ENCODE peak calls at places on chromosome 15, in ten cellular contexts. One of them, this sample, is unnamed.

GRCh38 chr15:25183581-25184330 is 229.0 kb downstream of the SNRPN start:
- DNase-seq in ACHN: no peak
- DNase-seq in HS-5: no peak
- DNase-seq in left cardiac atrium: peak; percentile 7
- DNase-seq in activated naive CD8-positive, alpha-beta T cell treated with anti-CD3 and anti-CD28 coated beads for 36 hours: no peak
- DNase-seq in GOT3: no peak
- DNase-seq in stimulated activated CD4-positive, alpha-beta T cell treated with anti-CD3 and anti-CD28 coated beads, Interleukin-2, amount 100 ng/mL, for 24 hours: no peak
- DNase-seq in CD8-positive, alpha-beta memory T cell: peak; percentile 33
- DNase-seq in NCI-H1105 treated with DMSO at 0.1 percent for 48 hours: no peak
- DNase-seq in activated naive CD4-positive, alpha-beta T cell: no peak
- DNase-seq in this sample: no peak

GRCh38 chr15:76398301-76398700 is 61.7 kb downstream of the ISL2 start:
- DNase-seq in HS-5: no peak
- DNase-seq in left cardiac atrium: no peak
- DNase-seq in activated naive CD4-positive, alpha-beta T cell: no peak
- DNase-seq in NCI-H1105 treated with DMSO at 0.1 percent for 48 hours: peak; percentile 74
- DNase-seq in activated naive CD8-positive, alpha-beta T cell treated with anti-CD3 and anti-CD28 coated beads for 36 hours: no peak
- DNase-seq in ACHN: no peak
- DNase-seq in GOT3: no peak
- DNase-seq in stimulated activated CD4-positive, alpha-beta T cell treated with anti-CD3 and anti-CD28 coated beads, Interleukin-2, amount 100 ng/mL, for 24 hours: no peak
- DNase-seq in CD8-positive, alpha-beta memory T cell: no peak
- DNase-seq in this sample: peak; percentile 73

GRCh38 chr15:41810651-41811431 is 17.1 kb upstream of the JMJD7 start:
- DNase-seq in NCI-H1105 treated with DMSO at 0.1 percent for 48 hours: no peak
- DNase-seq in activated naive CD4-positive, alpha-beta T cell: no peak
- DNase-seq in activated naive CD8-positive, alpha-beta T cell treated with anti-CD3 and anti-CD28 coated beads for 36 hours: no peak
- DNase-seq in ACHN: no peak
- DNase-seq in CD8-positive, alpha-beta memory T cell: no peak
- DNase-seq in left cardiac atrium: no peak
- DNase-seq in GOT3: no peak
- DNase-seq in HS-5: no peak
- DNase-seq in stimulated activated CD4-positive, alpha-beta T cell treated with anti-CD3 and anti-CD28 coated beads, Interleukin-2, amount 100 ng/mL, for 24 hours: no peak
- DNase-seq in this sample: no peak

GRCh38 chr15:66706840-66707239 is 4.8 kb downstream of the SMAD6 start:
- DNase-seq in stimulated activated CD4-positive, alpha-beta T cell treated with anti-CD3 and anti-CD28 coated beads, Interleukin-2, amount 100 ng/mL, for 24 hours: no peak
- DNase-seq in activated naive CD8-positive, alpha-beta T cell treated with anti-CD3 and anti-CD28 coated beads for 36 hours: no peak
- DNase-seq in NCI-H1105 treated with DMSO at 0.1 percent for 48 hours: no peak
- DNase-seq in left cardiac atrium: no peak
- DNase-seq in activated naive CD4-positive, alpha-beta T cell: no peak
- DNase-seq in CD8-positive, alpha-beta memory T cell: no peak
- DNase-seq in GOT3: no peak
- DNase-seq in ACHN: no peak
- DNase-seq in HS-5: no peak
- DNase-seq in this sample: peak; percentile 46

GRCh38 chr15:90087454-90088154 is 14.7 kb downstream of the IDH2 start:
- DNase-seq in left cardiac atrium: no peak
- DNase-seq in stimulated activated CD4-positive, alpha-beta T cell treated with anti-CD3 and anti-CD28 coated beads, Interleukin-2, amount 100 ng/mL, for 24 hours: peak; percentile 43
- DNase-seq in CD8-positive, alpha-beta memory T cell: no peak
- DNase-seq in GOT3: no peak
- DNase-seq in NCI-H1105 treated with DMSO at 0.1 percent for 48 hours: no peak
- DNase-seq in activated naive CD4-positive, alpha-beta T cell: no peak
- DNase-seq in activated naive CD8-positive, alpha-beta T cell treated with anti-CD3 and anti-CD28 coated beads for 36 hours: peak; percentile 42
- DNase-seq in ACHN: peak; percentile 53
- DNase-seq in HS-5: no peak
- DNase-seq in this sample: peak; percentile 20

GRCh38 chr15:40357723-40358491 is at the start of gene DISP2:
- DNase-seq in GOT3: peak; percentile 75
- DNase-seq in ACHN: peak; percentile 81
- DNase-seq in NCI-H1105 treated with DMSO at 0.1 percent for 48 hours: peak; percentile 67
- DNase-seq in left cardiac atrium: peak; percentile 88
- DNase-seq in HS-5: no peak
- DNase-seq in CD8-positive, alpha-beta memory T cell: peak; percentile 92
- DNase-seq in stimulated activated CD4-positive, alpha-beta T cell treated with anti-CD3 and anti-CD28 coated beads, Interleukin-2, amount 100 ng/mL, for 24 hours: peak; percentile 92
- DNase-seq in activated naive CD8-positive, alpha-beta T cell treated with anti-CD3 and anti-CD28 coated beads for 36 hours: peak; percentile 93
- DNase-seq in activated naive CD4-positive, alpha-beta T cell: peak; percentile 84
- DNase-seq in this sample: peak; percentile 95

GRCh38 chr15:61746589-61746988 is 313.7 kb downstream of the VPS13C start:
- DNase-seq in activated naive CD4-positive, alpha-beta T cell: no peak
- DNase-seq in ACHN: no peak
- DNase-seq in left cardiac atrium: no peak
- DNase-seq in HS-5: no peak
- DNase-seq in stimulated activated CD4-positive, alpha-beta T cell treated with anti-CD3 and anti-CD28 coated beads, Interleukin-2, amount 100 ng/mL, for 24 hours: no peak
- DNase-seq in GOT3: no peak
- DNase-seq in CD8-positive, alpha-beta memory T cell: no peak
- DNase-seq in NCI-H1105 treated with DMSO at 0.1 percent for 48 hours: no peak
- DNase-seq in activated naive CD8-positive, alpha-beta T cell treated with anti-CD3 and anti-CD28 coated beads for 36 hours: no peak
- DNase-seq in this sample: no peak

GRCh38 chr15:78061963-78062427 is 15.5 kb downstream of the TBC1D2B start:
- DNase-seq in ACHN: peak; percentile 41
- DNase-seq in activated naive CD8-positive, alpha-beta T cell treated with anti-CD3 and anti-CD28 coated beads for 36 hours: peak; percentile 47
- DNase-seq in GOT3: no peak
- DNase-seq in activated naive CD4-positive, alpha-beta T cell: no peak
- DNase-seq in NCI-H1105 treated with DMSO at 0.1 percent for 48 hours: peak; percentile 30
- DNase-seq in CD8-positive, alpha-beta memory T cell: peak; percentile 58
- DNase-seq in left cardiac atrium: no peak
- DNase-seq in stimulated activated CD4-positive, alpha-beta T cell treated with anti-CD3 and anti-CD28 coated beads, Interleukin-2, amount 100 ng/mL, for 24 hours: no peak
- DNase-seq in HS-5: no peak
- DNase-seq in this sample: peak; percentile 52

GRCh38 chr15:40308844-40309189 is 1.1 kb upstream of the PLCB2 start:
- DNase-seq in GOT3: no peak
- DNase-seq in activated naive CD4-positive, alpha-beta T cell: no peak
- DNase-seq in ACHN: no peak
- DNase-seq in activated naive CD8-positive, alpha-beta T cell treated with anti-CD3 and anti-CD28 coated beads for 36 hours: peak; percentile 29
- DNase-seq in left cardiac atrium: peak; percentile 41
- DNase-seq in NCI-H1105 treated with DMSO at 0.1 percent for 48 hours: no peak
- DNase-seq in HS-5: no peak
- DNase-seq in stimulated activated CD4-positive, alpha-beta T cell treated with anti-CD3 and anti-CD28 coated beads, Interleukin-2, amount 100 ng/mL, for 24 hours: peak; percentile 39
- DNase-seq in CD8-positive, alpha-beta memory T cell: no peak
- DNase-seq in this sample: no peak

GRCh38 chr15:76904461-76905012 is 603 bp downstream of the SCAPER start:
- DNase-seq in stimulated activated CD4-positive, alpha-beta T cell treated with anti-CD3 and anti-CD28 coated beads, Interleukin-2, amount 100 ng/mL, for 24 hours: no peak
- DNase-seq in GOT3: no peak
- DNase-seq in activated naive CD8-positive, alpha-beta T cell treated with anti-CD3 and anti-CD28 coated beads for 36 hours: peak; percentile 32
- DNase-seq in CD8-positive, alpha-beta memory T cell: no peak
- DNase-seq in left cardiac atrium: no peak
- DNase-seq in ACHN: peak; percentile 27
- DNase-seq in activated naive CD4-positive, alpha-beta T cell: peak; percentile 39
- DNase-seq in NCI-H1105 treated with DMSO at 0.1 percent for 48 hours: peak; percentile 45
- DNase-seq in HS-5: peak; percentile 3
- DNase-seq in this sample: peak; percentile 74

GRCh38 chr15:85964471-85964870 is 115.2 kb upstream of the AGBL1 start:
- DNase-seq in stimulated activated CD4-positive, alpha-beta T cell treated with anti-CD3 and anti-CD28 coated beads, Interleukin-2, amount 100 ng/mL, for 24 hours: no peak
- DNase-seq in ACHN: no peak
- DNase-seq in left cardiac atrium: no peak
- DNase-seq in CD8-positive, alpha-beta memory T cell: no peak
- DNase-seq in GOT3: no peak
- DNase-seq in activated naive CD4-positive, alpha-beta T cell: no peak
- DNase-seq in HS-5: no peak
- DNase-seq in activated naive CD8-positive, alpha-beta T cell treated with anti-CD3 and anti-CD28 coated beads for 36 hours: no peak
- DNase-seq in NCI-H1105 treated with DMSO at 0.1 percent for 48 hours: no peak
- DNase-seq in this sample: no peak

GRCh38 chr15:90075420-90076289 is 26.6 kb downstream of the IDH2 start:
- DNase-seq in CD8-positive, alpha-beta memory T cell: no peak
- DNase-seq in GOT3: no peak
- DNase-seq in HS-5: no peak
- DNase-seq in left cardiac atrium: no peak
- DNase-seq in activated naive CD8-positive, alpha-beta T cell treated with anti-CD3 and anti-CD28 coated beads for 36 hours: no peak
- DNase-seq in NCI-H1105 treated with DMSO at 0.1 percent for 48 hours: no peak
- DNase-seq in stimulated activated CD4-positive, alpha-beta T cell treated with anti-CD3 and anti-CD28 coated beads, Interleukin-2, amount 100 ng/mL, for 24 hours: peak; percentile 45
- DNase-seq in activated naive CD4-positive, alpha-beta T cell: no peak
- DNase-seq in ACHN: no peak
- DNase-seq in this sample: no peak

GRCh38 chr15:48925714-48926223 is 38.0 kb downstream of the SHC4 start:
- DNase-seq in NCI-H1105 treated with DMSO at 0.1 percent for 48 hours: no peak
- DNase-seq in HS-5: peak; percentile 89
- DNase-seq in activated naive CD8-positive, alpha-beta T cell treated with anti-CD3 and anti-CD28 coated beads for 36 hours: no peak
- DNase-seq in ACHN: peak; percentile 75
- DNase-seq in activated naive CD4-positive, alpha-beta T cell: no peak
- DNase-seq in GOT3: no peak
- DNase-seq in stimulated activated CD4-positive, alpha-beta T cell treated with anti-CD3 and anti-CD28 coated beads, Interleukin-2, amount 100 ng/mL, for 24 hours: no peak
- DNase-seq in left cardiac atrium: no peak
- DNase-seq in CD8-positive, alpha-beta memory T cell: no peak
- DNase-seq in this sample: peak; percentile 78

GRCh38 chr15:85380860-85381535 is 595 bp downstream of the AKAP13 start:
- DNase-seq in HS-5: no peak
- DNase-seq in GOT3: peak; percentile 11
- DNase-seq in left cardiac atrium: peak; percentile 58
- DNase-seq in NCI-H1105 treated with DMSO at 0.1 percent for 48 hours: no peak
- DNase-seq in stimulated activated CD4-positive, alpha-beta T cell treated with anti-CD3 and anti-CD28 coated beads, Interleukin-2, amount 100 ng/mL, for 24 hours: peak; percentile 66
- DNase-seq in activated naive CD4-positive, alpha-beta T cell: no peak
- DNase-seq in activated naive CD8-positive, alpha-beta T cell treated with anti-CD3 and anti-CD28 coated beads for 36 hours: peak; percentile 69
- DNase-seq in CD8-positive, alpha-beta memory T cell: peak; percentile 74
- DNase-seq in ACHN: peak; percentile 36
- DNase-seq in this sample: peak; percentile 77

GRCh38 chr15:40054746-40055575 is 16.0 kb upstream of the SRP14 start:
- DNase-seq in CD8-positive, alpha-beta memory T cell: peak; percentile 64
- DNase-seq in stimulated activated CD4-positive, alpha-beta T cell treated with anti-CD3 and anti-CD28 coated beads, Interleukin-2, amount 100 ng/mL, for 24 hours: no peak
- DNase-seq in activated naive CD8-positive, alpha-beta T cell treated with anti-CD3 and anti-CD28 coated beads for 36 hours: peak; percentile 50
- DNase-seq in NCI-H1105 treated with DMSO at 0.1 percent for 48 hours: peak; percentile 43
- DNase-seq in left cardiac atrium: no peak
- DNase-seq in GOT3: no peak
- DNase-seq in ACHN: peak; percentile 72
- DNase-seq in activated naive CD4-positive, alpha-beta T cell: no peak
- DNase-seq in HS-5: peak; percentile 16
- DNase-seq in this sample: peak; percentile 78

GRCh38 chr15:93974804-93975481 is 256.4 kb upstream of the MCTP2 start:
- DNase-seq in GOT3: no peak
- DNase-seq in CD8-positive, alpha-beta memory T cell: no peak
- DNase-seq in NCI-H1105 treated with DMSO at 0.1 percent for 48 hours: peak; percentile 19
- DNase-seq in ACHN: peak; percentile 14
- DNase-seq in HS-5: no peak
- DNase-seq in activated naive CD4-positive, alpha-beta T cell: no peak
- DNase-seq in activated naive CD8-positive, alpha-beta T cell treated with anti-CD3 and anti-CD28 coated beads for 36 hours: no peak
- DNase-seq in left cardiac atrium: no peak
- DNase-seq in stimulated activated CD4-positive, alpha-beta T cell treated with anti-CD3 and anti-CD28 coated beads, Interleukin-2, amount 100 ng/mL, for 24 hours: no peak
- DNase-seq in this sample: peak; percentile 57

GRCh38 chr15:32838338-32838737 is 120.5 kb downstream of the GREM1 start:
- DNase-seq in NCI-H1105 treated with DMSO at 0.1 percent for 48 hours: no peak
- DNase-seq in stimulated activated CD4-positive, alpha-beta T cell treated with anti-CD3 and anti-CD28 coated beads, Interleukin-2, amount 100 ng/mL, for 24 hours: no peak
- DNase-seq in ACHN: no peak
- DNase-seq in HS-5: no peak
- DNase-seq in activated naive CD8-positive, alpha-beta T cell treated with anti-CD3 and anti-CD28 coated beads for 36 hours: no peak
- DNase-seq in CD8-positive, alpha-beta memory T cell: no peak
- DNase-seq in activated naive CD4-positive, alpha-beta T cell: no peak
- DNase-seq in GOT3: no peak
- DNase-seq in left cardiac atrium: no peak
- DNase-seq in this sample: peak; percentile 94

GRCh38 chr15:94576889-94577533 is 345.6 kb downstream of the MCTP2 start:
- DNase-seq in HS-5: no peak
- DNase-seq in activated naive CD8-positive, alpha-beta T cell treated with anti-CD3 and anti-CD28 coated beads for 36 hours: peak; percentile 14
- DNase-seq in GOT3: no peak
- DNase-seq in left cardiac atrium: peak; percentile 24
- DNase-seq in stimulated activated CD4-positive, alpha-beta T cell treated with anti-CD3 and anti-CD28 coated beads, Interleukin-2, amount 100 ng/mL, for 24 hours: peak; percentile 56
- DNase-seq in NCI-H1105 treated with DMSO at 0.1 percent for 48 hours: peak; percentile 11
- DNase-seq in activated naive CD4-positive, alpha-beta T cell: no peak
- DNase-seq in ACHN: peak; percentile 6
- DNase-seq in CD8-positive, alpha-beta memory T cell: no peak
- DNase-seq in this sample: peak; percentile 33

GRCh38 chr15:57703387-57703786 is 3.1 kb upstream of the POLR2M start:
- DNase-seq in activated naive CD4-positive, alpha-beta T cell: no peak
- DNase-seq in activated naive CD8-positive, alpha-beta T cell treated with anti-CD3 and anti-CD28 coated beads for 36 hours: no peak
- DNase-seq in NCI-H1105 treated with DMSO at 0.1 percent for 48 hours: no peak
- DNase-seq in left cardiac atrium: no peak
- DNase-seq in GOT3: no peak
- DNase-seq in ACHN: no peak
- DNase-seq in HS-5: no peak
- DNase-seq in stimulated activated CD4-positive, alpha-beta T cell treated with anti-CD3 and anti-CD28 coated beads, Interleukin-2, amount 100 ng/mL, for 24 hours: no peak
- DNase-seq in CD8-positive, alpha-beta memory T cell: peak; percentile 58
- DNase-seq in this sample: no peak

GRCh38 chr15:59817834-59818233 is 128.7 kb upstream of the BNIP2 start:
- DNase-seq in ACHN: no peak
- DNase-seq in CD8-positive, alpha-beta memory T cell: no peak
- DNase-seq in GOT3: no peak
- DNase-seq in NCI-H1105 treated with DMSO at 0.1 percent for 48 hours: no peak
- DNase-seq in left cardiac atrium: no peak
- DNase-seq in activated naive CD4-positive, alpha-beta T cell: no peak
- DNase-seq in activated naive CD8-positive, alpha-beta T cell treated with anti-CD3 and anti-CD28 coated beads for 36 hours: no peak
- DNase-seq in HS-5: no peak
- DNase-seq in stimulated activated CD4-positive, alpha-beta T cell treated with anti-CD3 and anti-CD28 coated beads, Interleukin-2, amount 100 ng/mL, for 24 hours: no peak
- DNase-seq in this sample: no peak

GRCh38 chr15:89668174-89668573 is 11.0 kb downstream of the PLIN1 start:
- DNase-seq in stimulated activated CD4-positive, alpha-beta T cell treated with anti-CD3 and anti-CD28 coated beads, Interleukin-2, amount 100 ng/mL, for 24 hours: no peak
- DNase-seq in NCI-H1105 treated with DMSO at 0.1 percent for 48 hours: no peak
- DNase-seq in ACHN: no peak
- DNase-seq in activated naive CD4-positive, alpha-beta T cell: no peak
- DNase-seq in CD8-positive, alpha-beta memory T cell: no peak
- DNase-seq in left cardiac atrium: no peak
- DNase-seq in GOT3: no peak
- DNase-seq in activated naive CD8-positive, alpha-beta T cell treated with anti-CD3 and anti-CD28 coated beads for 36 hours: no peak
- DNase-seq in HS-5: no peak
- DNase-seq in this sample: no peak

GRCh38 chr15:99969261-99969960 is 236.2 kb upstream of the LYSMD4 start:
- DNase-seq in left cardiac atrium: no peak
- DNase-seq in activated naive CD8-positive, alpha-beta T cell treated with anti-CD3 and anti-CD28 coated beads for 36 hours: no peak
- DNase-seq in HS-5: no peak
- DNase-seq in stimulated activated CD4-positive, alpha-beta T cell treated with anti-CD3 and anti-CD28 coated beads, Interleukin-2, amount 100 ng/mL, for 24 hours: no peak
- DNase-seq in NCI-H1105 treated with DMSO at 0.1 percent for 48 hours: no peak
- DNase-seq in activated naive CD4-positive, alpha-beta T cell: no peak
- DNase-seq in ACHN: no peak
- DNase-seq in GOT3: no peak
- DNase-seq in CD8-positive, alpha-beta memory T cell: peak; percentile 12
- DNase-seq in this sample: no peak

GRCh38 chr15:64092864-64093626 is 593 bp downstream of the CIAO2A start:
- DNase-seq in NCI-H1105 treated with DMSO at 0.1 percent for 48 hours: peak; percentile 63
- DNase-seq in GOT3: no peak
- DNase-seq in activated naive CD4-positive, alpha-beta T cell: no peak
- DNase-seq in left cardiac atrium: peak; percentile 58
- DNase-seq in HS-5: no peak
- DNase-seq in activated naive CD8-positive, alpha-beta T cell treated with anti-CD3 and anti-CD28 coated beads for 36 hours: peak; percentile 48
- DNase-seq in stimulated activated CD4-positive, alpha-beta T cell treated with anti-CD3 and anti-CD28 coated beads, Interleukin-2, amount 100 ng/mL, for 24 hours: peak; percentile 42
- DNase-seq in ACHN: peak; percentile 46
- DNase-seq in CD8-positive, alpha-beta memory T cell: peak; percentile 55
- DNase-seq in this sample: peak; percentile 76

GRCh38 chr15:92612891-92613290 is 42.7 kb downstream of the FAM174B start:
- DNase-seq in stimulated activated CD4-positive, alpha-beta T cell treated with anti-CD3 and anti-CD28 coated beads, Interleukin-2, amount 100 ng/mL, for 24 hours: no peak
- DNase-seq in activated naive CD4-positive, alpha-beta T cell: no peak
- DNase-seq in NCI-H1105 treated with DMSO at 0.1 percent for 48 hours: no peak
- DNase-seq in CD8-positive, alpha-beta memory T cell: no peak
- DNase-seq in left cardiac atrium: no peak
- DNase-seq in ACHN: no peak
- DNase-seq in GOT3: no peak
- DNase-seq in activated naive CD8-positive, alpha-beta T cell treated with anti-CD3 and anti-CD28 coated beads for 36 hours: no peak
- DNase-seq in HS-5: no peak
- DNase-seq in this sample: no peak

GRCh38 chr15:76533995-76534394 is 197.4 kb downstream of the ISL2 start:
- DNase-seq in stimulated activated CD4-positive, alpha-beta T cell treated with anti-CD3 and anti-CD28 coated beads, Interleukin-2, amount 100 ng/mL, for 24 hours: no peak
- DNase-seq in activated naive CD8-positive, alpha-beta T cell treated with anti-CD3 and anti-CD28 coated beads for 36 hours: no peak
- DNase-seq in activated naive CD4-positive, alpha-beta T cell: no peak
- DNase-seq in NCI-H1105 treated with DMSO at 0.1 percent for 48 hours: no peak
- DNase-seq in ACHN: no peak
- DNase-seq in CD8-positive, alpha-beta memory T cell: no peak
- DNase-seq in left cardiac atrium: no peak
- DNase-seq in HS-5: no peak
- DNase-seq in GOT3: no peak
- DNase-seq in this sample: peak; percentile 30

GRCh38 chr15:28133281-28133680 is 34.2 kb upstream of the OCA2 start:
- DNase-seq in NCI-H1105 treated with DMSO at 0.1 percent for 48 hours: no peak
- DNase-seq in activated naive CD8-positive, alpha-beta T cell treated with anti-CD3 and anti-CD28 coated beads for 36 hours: no peak
- DNase-seq in CD8-positive, alpha-beta memory T cell: no peak
- DNase-seq in activated naive CD4-positive, alpha-beta T cell: no peak
- DNase-seq in HS-5: no peak
- DNase-seq in left cardiac atrium: no peak
- DNase-seq in GOT3: no peak
- DNase-seq in stimulated activated CD4-positive, alpha-beta T cell treated with anti-CD3 and anti-CD28 coated beads, Interleukin-2, amount 100 ng/mL, for 24 hours: no peak
- DNase-seq in ACHN: no peak
- DNase-seq in this sample: no peak

GRCh38 chr15:38351466-38351865 is 98.8 kb downstream of the SPRED1 start:
- DNase-seq in activated naive CD4-positive, alpha-beta T cell: no peak
- DNase-seq in NCI-H1105 treated with DMSO at 0.1 percent for 48 hours: no peak
- DNase-seq in HS-5: no peak
- DNase-seq in GOT3: no peak
- DNase-seq in left cardiac atrium: no peak
- DNase-seq in stimulated activated CD4-positive, alpha-beta T cell treated with anti-CD3 and anti-CD28 coated beads, Interleukin-2, amount 100 ng/mL, for 24 hours: no peak
- DNase-seq in ACHN: no peak
- DNase-seq in CD8-positive, alpha-beta memory T cell: no peak
- DNase-seq in activated naive CD8-positive, alpha-beta T cell treated with anti-CD3 and anti-CD28 coated beads for 36 hours: no peak
- DNase-seq in this sample: no peak

GRCh38 chr15:92809880-92810361 is 90.2 kb upstream of the CHD2 start:
- DNase-seq in CD8-positive, alpha-beta memory T cell: no peak
- DNase-seq in HS-5: no peak
- DNase-seq in ACHN: peak; percentile 59
- DNase-seq in NCI-H1105 treated with DMSO at 0.1 percent for 48 hours: peak; percentile 37
- DNase-seq in GOT3: no peak
- DNase-seq in activated naive CD8-positive, alpha-beta T cell treated with anti-CD3 and anti-CD28 coated beads for 36 hours: peak; percentile 31
- DNase-seq in left cardiac atrium: peak; percentile 39
- DNase-seq in stimulated activated CD4-positive, alpha-beta T cell treated with anti-CD3 and anti-CD28 coated beads, Interleukin-2, amount 100 ng/mL, for 24 hours: no peak
- DNase-seq in activated naive CD4-positive, alpha-beta T cell: peak; percentile 12
- DNase-seq in this sample: peak; percentile 61

This sample was measured in NCI-H69.